ENCODE peak calls at places on chromosome 9, in seven cellular contexts. T is C1 segment of cervical spinal cord, F is Karpas-422, O is cardiac septum, X is BJ, K is NCI-H1092, B is adrenal gland. V is an unnamed sample.

GRCh38 chr9:77841739-77842386 is 189.7 kb downstream of the GNAQ start:
- DNase-seq in O (no peak), T (no peak), F (peak), X (no peak), K (no peak), B (no peak), V (no peak)

GRCh38 chr9:84297162-84297821 is 43.3 kb downstream of the SLC28A3 start:
- DNase-seq in O (no peak), F (no peak), K (no peak), X (no peak), B (no peak), T (no peak), V (no peak)

GRCh38 chr9:106017198-106017740 is 322.9 kb downstream of the TMEM38B start:
- DNase-seq in K (no peak), F (no peak), X (no peak), O (no peak), T (no peak), B (no peak), V (no peak)

GRCh38 chr9:136765041-136765440 is 723 bp upstream of the LCN15 start:
- DNase-seq in O (peak), K (no peak), T (no peak), B (no peak), X (no peak), F (no peak), V (peak)

GRCh38 chr9:114371986-114372917 is 15.5 kb downstream of the AKNA start:
- DNase-seq in F (no peak), O (no peak), X (no peak), K (no peak), B (peak), T (no peak), V (peak)

GRCh38 chr9:128276574-128277270 is 646 bp downstream of the SWI5 start:
- DNase-seq in K (peak), F (no peak), B (peak), O (no peak), X (no peak), T (no peak), V (peak)

GRCh38 chr9:68508547-68508946 is 32.1 kb downstream of the TMEM252 start:
- DNase-seq in X (no peak), O (no peak), T (no peak), B (no peak), K (no peak), F (no peak), V (no peak)

GRCh38 chr9:133823189-133824105 is 85.3 kb upstream of the SARDH start:
- DNase-seq in B (no peak), T (no peak), K (no peak), X (no peak), F (no peak), O (no peak), V (no peak)

GRCh38 chr9:6711403-6711802 is 46.4 kb upstream of the KDM4C start:
- DNase-seq in O (no peak), X (no peak), T (no peak), F (no peak), K (no peak), B (no peak), V (no peak)

GRCh38 chr9:21070171-21070571 is 7.6 kb downstream of the IFNB1 start:
- DNase-seq in K (no peak), X (peak), O (no peak), F (no peak), T (no peak), B (peak), V (peak)

GRCh38 chr9:100131875-100132430 is 32.9 kb downstream of the INVS start:
- DNase-seq in X (no peak), T (no peak), B (no peak), F (no peak), K (no peak), O (no peak), V (no peak)

GRCh38 chr9:23801523-23801922 is 24.5 kb downstream of the ELAVL2 start:
- DNase-seq in T (no peak), B (no peak), K (no peak), F (no peak), O (no peak), X (no peak), V (no peak)

GRCh38 chr9:124453586-124454191 is 3.4 kb downstream of the ADGRD2 start:
- DNase-seq in T (no peak), F (no peak), X (no peak), K (no peak), O (peak), B (no peak), V (no peak)

V was measured in left cardiac atrium.